ENCODE peak calls at places on chromosomes 6 and 20, in seven cellular contexts. M is right cardiac atrium; H is GM19239; T is activated T-cell treated with anti-CD3 and anti-CD28 coated beads, Interleukin-2, amount 50 U/mL, for 4 hours; E is AG08396; U is fibroblast of pulmonary artery; A is HTR-8/SVneo. V is an unnamed sample.

GRCh38 chr6:111663692-111664564 is 58.2 kb upstream of the TRAF3IP2 start:
- DNase-seq in M (peak), H (no peak), T (no peak), E (no peak), U (peak), A (no peak), V (no peak)

GRCh38 chr6:155599571-155599970 is 143.9 kb upstream of the NOX3 start:
- DNase-seq in M (no peak), H (no peak), T (no peak), E (no peak), U (no peak), A (no peak), V (no peak)

GRCh38 chr6:43268348-43268685 is 25.0 kb downstream of the TTBK1 start:
- DNase-seq in M (peak), H (no peak), T (no peak), E (no peak), U (no peak), A (no peak), V (no peak)

GRCh38 chr6:50851269-50851847 is 32.7 kb downstream of the TFAP2B start:
- DNase-seq in M (no peak), H (no peak), T (no peak), E (no peak), U (no peak), A (no peak), V (no peak)

GRCh38 chr6:165830761-165831160 is 167.7 kb upstream of the PDE10A start:
- DNase-seq in M (no peak), H (no peak), T (no peak), E (no peak), U (no peak), A (no peak), V (no peak)

GRCh38 chr6:7671581-7671980 is 54.3 kb upstream of the BMP6 start:
- DNase-seq in M (no peak), H (no peak), T (no peak), E (no peak), U (peak), A (no peak), V (no peak)

GRCh38 chr6:75849329-75850025 is 100.4 kb downstream of the MYO6 start:
- DNase-seq in M (no peak), H (no peak), T (no peak), E (no peak), U (peak), A (no peak), V (no peak)

GRCh38 chr20:37313546-37314091 is 24.2 kb downstream of the MANBAL start:
- DNase-seq in M (no peak), H (no peak), T (no peak), E (no peak), U (no peak), A (no peak), V (no peak)

GRCh38 chr6:67933278-67933677 is 701.8 kb upstream of the ADGRB3 start:
- DNase-seq in M (no peak), H (no peak), T (no peak), E (no peak), U (no peak), A (no peak), V (peak)

GRCh38 chr6:110566346-110567125 is 90.1 kb upstream of the SLC22A16 start:
- DNase-seq in M (no peak), H (no peak), T (no peak), E (no peak), U (no peak), A (no peak), V (no peak)

GRCh38 chr20:51420111-51420510 is 122.4 kb downstream of the NFATC2 start:
- DNase-seq in M (no peak), H (no peak), T (no peak), E (peak), U (peak), A (no peak), V (no peak)

GRCh38 chr6:24936641-24937317 is 1.0 kb upstream of the RIPOR2 start:
- DNase-seq in M (no peak), H (no peak), T (peak), E (no peak), U (peak), A (no peak), V (no peak)

GRCh38 chr20:40279390-40279789 is 409.6 kb downstream of the MAFB start:
- DNase-seq in M (no peak), H (no peak), T (no peak), E (peak), U (peak), A (no peak), V (no peak)

GRCh38 chr20:63344616-63345327 is 16.4 kb downstream of the CHRNA4 start:
- DNase-seq in M (peak), H (no peak), T (no peak), E (no peak), U (peak), A (no peak), V (no peak)

GRCh38 chr6:45422541-45423110 is 44.9 kb upstream of the SUPT3H start:
- DNase-seq in M (peak), H (no peak), T (peak), E (peak), U (peak), A (no peak), V (peak)

GRCh38 chr6:55433446-55434130 is 106.3 kb downstream of the GFRAL start:
- DNase-seq in M (no peak), H (no peak), T (no peak), E (no peak), U (peak), A (no peak), V (no peak)

GRCh38 chr6:140018588-140018987 is 644.1 kb upstream of the CITED2 start:
- DNase-seq in M (no peak), H (no peak), T (no peak), E (no peak), U (peak), A (no peak), V (no peak)

GRCh38 chr6:33490198-33490597 is 35.8 kb downstream of the ZBTB9 start:
- DNase-seq in M (no peak), H (no peak), T (no peak), E (no peak), U (no peak), A (no peak), V (peak)

GRCh38 chr6:73121421-73121993 is 103.8 kb downstream of the KHDC1L start:
- DNase-seq in M (no peak), H (no peak), T (no peak), E (peak), U (peak), A (no peak), V (no peak)

GRCh38 chr6:40719671-40720374 is 132.7 kb upstream of the LRFN2 start:
- DNase-seq in M (no peak), H (peak), T (no peak), E (peak), U (peak), A (peak), V (peak)

GRCh38 chr6:84193140-84193708 is 34.2 kb downstream of the CEP162 start:
- DNase-seq in M (no peak), H (no peak), T (no peak), E (peak), U (peak), A (peak), V (no peak)

GRCh38 chr6:37492236-37493046 is 7.3 kb downstream of the CCDC167 start:
- DNase-seq in M (no peak), H (no peak), T (no peak), E (no peak), U (no peak), A (no peak), V (no peak)

GRCh38 chr20:24995741-24996448 is 3.3 kb upstream of the APMAP start:
- DNase-seq in M (no peak), H (no peak), T (no peak), E (no peak), U (peak), A (no peak), V (no peak)

GRCh38 chr6:23650676-23651075 is 475.3 kb upstream of the NRSN1 start:
- DNase-seq in M (no peak), H (no peak), T (no peak), E (no peak), U (no peak), A (no peak), V (no peak)

GRCh38 chr20:59788811-59789210 is 144.6 kb downstream of the SYCP2 start:
- DNase-seq in M (no peak), H (no peak), T (no peak), E (no peak), U (no peak), A (no peak), V (no peak)

GRCh38 chr20:19375301-19375885 is 163.0 kb downstream of the SLC24A3 start:
- DNase-seq in M (no peak), H (no peak), T (no peak), E (no peak), U (no peak), A (no peak), V (no peak)

GRCh38 chr6:138194221-138194620 is 24.1 kb downstream of the PBOV1 start:
- DNase-seq in M (no peak), H (no peak), T (no peak), E (no peak), U (no peak), A (no peak), V (no peak)

GRCh38 chr6:14189122-14189521 is 71.5 kb downstream of the CD83 start:
- DNase-seq in M (no peak), H (no peak), T (no peak), E (no peak), U (no peak), A (no peak), V (no peak)

GRCh38 chr6:20402181-20403079 is 751 bp downstream of the E2F3 start:
- DNase-seq in M (peak), H (no peak), T (peak), E (peak), U (no peak), A (no peak), V (peak)

V was measured in OCI-LY7.